ENCODE peak calls at places on chromosome 5, in nine cellular contexts. D, S, Y, C, P, G, Q, O and L are unnamed samples. For H3K27me3, the result is how much of the 10 kb centered on the place peaks cover.

GRCh38 chr5:170273968-170274710 is 23.4 kb downstream of the LCP2 start:
- DNase-seq in P (peak), S (peak), O (no peak), Y (peak), D (no peak), Q (no peak), G (peak), C (no peak), L (no peak)

GRCh38 chr5:106314221-106314824 is 1356.4 kb downstream of the EFNA5 start:
- DNase-seq in Q (peak), G (no peak), P (no peak), O (no peak), Y (peak), S (no peak), C (no peak), D (no peak), L (no peak)

GRCh38 chr5:148060881-148061280 is 2.9 kb upstream of the SPINK5 start:
- DNase-seq in D (no peak), O (no peak), Y (no peak), P (no peak), Q (no peak), S (no peak), G (no peak), C (no peak), L (peak)

GRCh38 chr5:96709152-96709821 is 47.1 kb downstream of the CAST start:
- DNase-seq in O (no peak), C (peak), D (no peak), Q (peak), G (no peak), S (no peak), P (no peak), Y (peak), L (peak)

GRCh38 chr5:669111-669841 is 23.9 kb downstream of the TPPP start:
- DNase-seq in P (no peak), C (peak), G (peak), S (peak), D (no peak), Y (peak), Q (peak), O (peak), L (no peak)

GRCh38 chr5:133713746-133714145 is 101.4 kb upstream of the FSTL4 start:
- DNase-seq in D (no peak), G (no peak), P (no peak), Q (peak), C (no peak), S (no peak), Y (no peak), O (no peak), L (no peak)

GRCh38 chr5:6435356-6435755 is 13.3 kb upstream of the UBE2QL1 start:
- DNase-seq in G (no peak), P (peak), Q (no peak), C (no peak), O (no peak), D (no peak), S (no peak), Y (peak), L (no peak)

GRCh38 chr5:115774684-115775083 is 41.8 kb downstream of the CDO1 start:
- DNase-seq in S (no peak), O (no peak), C (no peak), Q (no peak), G (no peak), P (no peak), D (no peak), Y (no peak), L (no peak)

GRCh38 chr5:83586874-83587776 is 115.6 kb downstream of the VCAN start:
- DNase-seq in P (no peak), Y (no peak), O (no peak), C (no peak), G (no peak), D (no peak), S (no peak), Q (no peak), L (no peak)

GRCh38 chr5:19950897-19951296 is 37.1 kb downstream of the CDH18 start:
- DNase-seq in D (no peak), Y (no peak), C (no peak), P (no peak), S (no peak), Q (peak), O (no peak), G (no peak), L (no peak)

GRCh38 chr5:17103471-17103870 is 114.0 kb upstream of the BASP1 start:
- DNase-seq in Y (no peak), C (no peak), D (no peak), S (no peak), Q (no peak), G (no peak), P (no peak), O (no peak), L (no peak)

GRCh38 chr5:123262275-123262823 is 160.9 kb downstream of the CEP120 start:
- DNase-seq in C (no peak), G (no peak), Y (no peak), Q (no peak), S (no peak), P (no peak), O (no peak), D (no peak), L (no peak)

GRCh38 chr5:110865400-110866094 is 126.7 kb downstream of the SLC25A46 start:
- DNase-seq in G (no peak), S (no peak), D (no peak), Q (peak), Y (peak), P (peak), O (no peak), C (peak), L (peak)

GRCh38 chr5:142046191-142046590 is 33.4 kb upstream of the GNPDA1 start:
- DNase-seq in G (no peak), Q (no peak), Y (no peak), O (no peak), D (no peak), S (no peak), C (no peak), P (no peak), L (no peak)

GRCh38 chr5:53048248-53048647 is 59.1 kb downstream of the ITGA2 start:
- DNase-seq in G (no peak), C (no peak), P (no peak), Q (no peak), O (no peak), Y (no peak), S (no peak), D (no peak), L (no peak)

GRCh38 chr5:21152611-21153010 is 1164.6 kb upstream of the CDH18 start:
- DNase-seq in D (no peak), Q (peak), G (no peak), S (no peak), C (peak), O (no peak), P (no peak), Y (peak), L (peak)

GRCh38 chr5:81755320-81755719 is 4.4 kb upstream of the SSBP2 start:
- DNase-seq in D (peak), Y (peak), C (peak), Q (peak), G (no peak), S (peak), O (no peak), P (no peak), L (peak)

GRCh38 chr5:165705960-165706359 is 2200.5 kb downstream of the MAT2B start:
- DNase-seq in D (no peak), O (no peak), P (no peak), S (no peak), C (no peak), Q (no peak), G (no peak), Y (no peak), L (no peak)

DNA sequence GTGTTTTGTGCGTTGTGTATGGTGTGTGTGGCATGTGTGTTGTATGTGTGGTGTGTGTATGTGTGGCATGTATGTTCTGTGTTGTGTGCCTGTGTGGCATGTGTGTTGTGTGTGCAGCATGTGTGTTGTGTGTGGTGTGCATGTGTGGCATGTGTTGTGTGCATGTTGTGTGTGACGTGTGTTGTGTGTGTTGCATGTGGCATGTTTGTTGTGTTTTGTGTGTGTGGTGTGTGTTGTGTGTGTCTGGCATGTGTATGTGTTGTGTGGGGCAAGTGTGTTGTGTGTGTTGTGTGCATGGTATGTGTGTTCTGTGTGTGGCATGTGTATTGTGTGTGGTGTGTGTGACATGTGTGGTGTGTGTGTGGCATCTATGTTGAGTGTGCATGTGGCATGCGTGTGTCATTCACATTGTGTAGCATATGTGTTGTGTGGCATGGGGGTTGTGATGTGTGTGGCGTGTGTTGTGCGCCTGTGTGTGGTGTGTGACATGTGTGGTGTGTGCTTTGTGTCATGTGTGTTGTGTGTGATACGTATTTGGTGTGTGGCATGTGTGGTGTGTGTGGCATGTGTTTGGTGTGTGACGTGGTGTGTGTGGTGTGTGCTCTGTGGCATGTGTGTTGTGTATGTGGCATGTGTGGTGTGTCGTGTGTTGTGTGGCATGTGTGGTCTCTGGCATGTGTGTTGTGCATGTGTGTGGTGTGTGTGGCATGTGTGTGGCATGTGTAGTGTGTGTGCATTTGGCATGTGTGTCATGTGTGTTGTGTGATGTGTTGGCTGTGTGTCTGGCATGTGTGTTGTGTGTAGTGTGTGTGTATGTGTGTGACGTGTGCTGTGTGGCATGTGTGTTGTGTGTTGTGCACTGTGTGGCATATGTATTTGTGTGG is 46.6 kb upstream of the IRX4 start:
- DNase-seq in O (no peak), D (no peak), C (no peak), Q (no peak), P (no peak), Y (no peak), S (no peak), G (no peak), L (no peak)
- H3K27me3 ChIP-seq in O (half or more), D (under half), C (under half), Q (under half), P (under half), Y (under half), S (under half), G (under half), L (under half)

GRCh38 chr5:68247627-68248026 is 32.1 kb downstream of the PIK3R1 start:
- DNase-seq in P (no peak), G (no peak), Q (no peak), Y (no peak), C (no peak), S (no peak), O (no peak), D (no peak), L (no peak)

GRCh38 chr5:68250662-68251298 is 35.2 kb downstream of the PIK3R1 start:
- DNase-seq in P (no peak), Y (no peak), S (no peak), O (no peak), G (no peak), D (no peak), C (no peak), Q (no peak), L (no peak)

GRCh38 chr5:68251386-68251785 is 35.8 kb downstream of the PIK3R1 start:
- DNase-seq in O (no peak), P (no peak), Y (peak), Q (peak), G (no peak), D (peak), C (no peak), S (no peak), L (no peak)

GRCh38 chr5:68248896-68249295 is 33.3 kb downstream of the PIK3R1 start:
- DNase-seq in C (no peak), Y (no peak), Q (no peak), O (no peak), D (no peak), G (no peak), S (no peak), P (no peak), L (no peak)

GRCh38 chr5:68249520-68249919 is 34.0 kb downstream of the PIK3R1 start:
- DNase-seq in O (no peak), S (no peak), D (no peak), G (no peak), P (no peak), Y (no peak), Q (no peak), C (no peak), L (no peak)
- H3K27ac ChIP-seq in O (peak), S (peak), D (peak), G (peak), P (no peak), Y (no peak), Q (no peak), C (no peak), L (no peak)

GRCh38 chr5:139848508-139849100 is 53.0 kb downstream of the PSD2 start:
- DNase-seq in G (no peak), C (no peak), O (peak), P (no peak), Q (no peak), D (peak), S (no peak), Y (peak), L (no peak)

GRCh38 chr5:139849501-139849900 is 53.9 kb downstream of the PSD2 start:
- DNase-seq in D (no peak), P (no peak), Y (no peak), Q (no peak), O (peak), C (no peak), S (no peak), G (no peak), L (no peak)

GRCh38 chr5:139847091-139847490 is 51.5 kb downstream of the PSD2 start:
- DNase-seq in O (peak), S (no peak), G (no peak), D (no peak), P (no peak), C (no peak), Q (no peak), Y (no peak), L (no peak)

GRCh38 chr5:139845846-139846681 is 50.5 kb downstream of the PSD2 start:
- DNase-seq in Y (no peak), G (no peak), C (no peak), D (no peak), S (no peak), Q (no peak), P (no peak), O (peak), L (no peak)

GRCh38 chr5:139847790-139848507 is 52.3 kb downstream of the PSD2 start:
- DNase-seq in G (no peak), D (peak), S (peak), Y (peak), Q (peak), C (peak), O (peak), P (peak), L (no peak)
- H3K27me3 ChIP-seq in G (under half), D (under half), S (under half), Y (under half), Q (under half), C (under half), O (under half), P (under half), L (under half)

GRCh38 chr5:61307196-61307590 is 24.9 kb upstream of the ZSWIM6 start:
- DNase-seq in Y (no peak), G (no peak), S (no peak), D (no peak), Q (no peak), P (no peak), O (no peak), C (no peak), L (no peak)

GRCh38 chr5:61309115-61309514 is 22.9 kb upstream of the ZSWIM6 start:
- DNase-seq in P (no peak), O (no peak), C (no peak), Y (no peak), G (no peak), S (no peak), D (no peak), Q (no peak), L (no peak)

GRCh38 chr5:61306531-61307195 is 25.4 kb upstream of the ZSWIM6 start:
- DNase-seq in G (no peak), Y (peak), P (peak), S (no peak), O (no peak), Q (peak), D (no peak), C (peak), L (peak)

GRCh38 chr5:61308699-61309098 is 23.4 kb upstream of the ZSWIM6 start:
- DNase-seq in S (no peak), D (no peak), Q (peak), Y (peak), C (no peak), P (no peak), O (no peak), G (no peak), L (no peak)

GRCh38 chr5:61307611-61308010 is 24.4 kb upstream of the ZSWIM6 start:
- DNase-seq in S (no peak), Q (no peak), O (no peak), Y (no peak), P (no peak), G (no peak), C (no peak), D (no peak), L (no peak)
- H3K27ac ChIP-seq in S (no peak), Q (no peak), O (no peak), Y (no peak), P (peak), G (no peak), C (no peak), D (no peak), L (no peak)

GRCh38 chr5:124734574-124735168 is 11.8 kb downstream of the ZNF608 start:
- DNase-seq in C (no peak), Y (no peak), Q (no peak), G (no peak), O (no peak), P (no peak), D (no peak), S (no peak), L (no peak)

GRCh38 chr5:124730381-124730780 is 16.1 kb downstream of the ZNF608 start:
- DNase-seq in C (no peak), D (no peak), Q (no peak), O (no peak), G (no peak), Y (no peak), S (no peak), P (no peak), L (no peak)

GRCh38 chr5:124732349-124732875 is 14.0 kb downstream of the ZNF608 start:
- DNase-seq in C (no peak), S (no peak), Y (no peak), D (no peak), P (no peak), O (no peak), Q (no peak), G (no peak), L (no peak)

GRCh38 chr5:124735169-124735858 is 11.1 kb downstream of the ZNF608 start:
- DNase-seq in G (no peak), O (no peak), Q (no peak), Y (peak), C (no peak), P (no peak), S (no peak), D (peak), L (no peak)

DNA sequence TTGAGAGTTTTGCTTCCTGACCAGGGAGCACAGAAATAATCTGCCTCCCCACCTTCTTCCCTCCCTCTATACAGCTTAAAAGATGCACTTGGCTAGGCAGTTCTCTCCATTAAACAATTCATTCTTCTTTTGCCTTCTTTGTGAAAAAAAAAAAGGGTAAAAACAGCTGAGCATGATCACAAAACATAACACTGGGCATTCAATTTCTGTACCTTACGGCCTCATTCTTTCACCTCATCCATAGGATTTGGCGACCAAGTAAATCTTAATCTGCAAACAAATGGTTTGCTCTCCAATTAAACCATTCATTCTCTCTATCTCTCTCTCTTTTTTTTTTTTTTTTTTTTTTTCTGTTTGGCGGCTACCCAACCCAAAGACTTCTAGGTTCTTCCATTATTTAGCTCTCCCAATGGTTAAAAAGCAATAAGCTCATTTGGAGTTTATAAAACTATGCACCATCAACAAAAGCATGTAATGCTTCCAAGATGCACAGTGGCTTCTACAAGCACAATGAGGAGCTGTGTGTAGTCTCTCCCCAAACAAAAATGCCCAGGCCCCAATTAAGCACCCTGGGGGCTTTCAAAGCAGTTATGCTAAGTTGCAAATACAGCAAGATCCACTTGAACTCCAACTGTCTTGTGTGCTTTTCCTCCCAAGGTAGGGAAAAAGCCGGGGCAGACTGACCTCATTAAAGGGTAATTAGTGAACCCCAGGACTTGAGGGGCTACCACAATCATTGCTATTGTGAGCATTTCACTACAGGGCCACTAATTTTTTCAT is 13.4 kb downstream of the ZNF608 start:
- DNase-seq in Y (no peak), P (no peak), O (no peak), D (no peak), G (no peak), Q (no peak), C (no peak), S (no peak), L (no peak)
- H3K27me3 ChIP-seq in Y (under half), P (under half), O (under half), D (under half), G (under half), Q (under half), C (under half), S (under half), L (under half)

GRCh38 chr5:39618391-39618790 is 193.6 kb upstream of the DAB2 start:
- DNase-seq in O (no peak), D (no peak), C (no peak), P (no peak), S (no peak), G (no peak), Q (no peak), Y (no peak), L (no peak)

GRCh38 chr5:39619161-39619818 is 194.5 kb upstream of the DAB2 start:
- DNase-seq in Y (no peak), C (no peak), D (no peak), P (no peak), Q (no peak), O (no peak), G (no peak), S (no peak), L (no peak)

GRCh38 chr5:39616131-39616530 is 191.4 kb upstream of the DAB2 start:
- DNase-seq in D (no peak), G (no peak), O (no peak), S (no peak), C (no peak), Y (no peak), Q (no peak), P (no peak), L (no peak)
- H3K27ac ChIP-seq in D (no peak), G (no peak), O (no peak), S (no peak), C (no peak), Y (no peak), Q (no peak), P (no peak), L (no peak)

DNA sequence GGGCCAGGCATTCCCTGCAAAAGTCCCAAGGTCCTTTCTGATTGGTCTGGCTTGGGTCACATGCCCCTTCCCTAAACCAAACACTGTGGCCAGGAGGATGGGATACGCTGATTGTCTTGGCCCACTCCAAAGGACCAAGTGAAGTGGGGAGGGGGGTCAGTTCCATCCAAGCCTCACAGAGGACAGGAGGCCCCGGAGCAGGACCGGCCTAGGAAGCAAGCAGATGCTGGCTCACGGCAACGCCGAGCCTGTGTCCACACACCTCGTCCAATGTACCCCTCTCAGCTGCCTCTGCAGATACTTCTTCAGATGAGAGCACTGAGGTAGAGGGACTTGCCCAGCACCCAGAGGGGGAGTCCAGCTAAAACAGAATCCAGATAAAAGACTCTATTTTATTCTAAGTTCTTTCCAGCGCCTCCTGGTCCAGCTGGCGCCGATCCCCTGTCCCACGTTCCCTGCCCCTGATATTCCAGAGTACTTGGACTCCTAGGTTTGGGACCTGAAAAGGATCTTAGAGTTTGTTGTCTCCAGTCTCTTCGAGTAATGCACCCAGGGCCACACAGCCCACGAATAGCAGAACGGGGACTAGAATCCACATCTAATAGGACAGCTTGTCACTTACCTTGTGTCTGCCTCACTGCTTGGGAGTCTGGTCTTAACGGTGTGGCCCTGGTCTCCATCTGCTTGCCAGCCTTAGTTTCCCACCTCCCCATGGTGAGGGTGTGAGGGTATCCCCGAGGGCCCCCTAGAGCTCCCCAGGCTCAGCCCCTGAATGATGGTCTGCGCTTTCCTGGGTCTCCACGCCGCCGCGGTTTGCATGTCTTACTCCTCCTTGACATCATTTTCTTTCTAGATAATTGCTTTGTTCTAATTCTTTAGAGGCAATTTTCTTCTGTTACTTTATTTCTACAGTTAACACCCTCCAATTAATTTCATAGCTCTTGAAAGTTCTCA is 72.3 kb upstream of the UNC5A start:
- DNase-seq in Y (no peak), C (no peak), G (no peak), O (peak), P (no peak), Q (no peak), S (peak), D (no peak), L (no peak)
- H3K27me3 ChIP-seq in Y (under half), C (half or more), G (under half), O (half or more), P (half or more), Q (under half), S (half or more), D (under half), L (half or more)